ENCODE peak calls at places on chromosome 3, in ten cellular contexts. B, O, A, T, L, I, N, F, P and J are unnamed samples.

GRCh38 chr3:168117853-168118313 is 22.2 kb upstream of the GOLIM4 start:
- DNase-seq in B (no peak), O (no peak), A (no peak), T (peak), L (no peak), I (no peak), N (no peak), F (peak), P (no peak), J (no peak)

GRCh38 chr3:159062734-159063410 is 261.0 kb downstream of the MFSD1 start:
- DNase-seq in B (no peak), O (no peak), A (no peak), T (no peak), L (no peak), I (no peak), N (no peak), F (no peak), P (no peak), J (no peak)

GRCh38 chr3:74295479-74295878 is 319.0 kb downstream of the CNTN3 start:
- DNase-seq in B (no peak), O (no peak), A (no peak), T (no peak), L (no peak), I (no peak), N (no peak), F (no peak), P (no peak), J (no peak)

GRCh38 chr3:24683511-24684384 is 189.1 kb upstream of the THRB start:
- DNase-seq in B (no peak), O (no peak), A (no peak), T (no peak), L (peak), I (peak), N (no peak), F (peak), P (peak), J (no peak)

GRCh38 chr3:65532164-65532563 is 506.6 kb downstream of the MAGI1 start:
- DNase-seq in B (no peak), O (no peak), A (no peak), T (no peak), L (no peak), I (no peak), N (no peak), F (no peak), P (no peak), J (no peak)

GRCh38 chr3:140953028-140953960 is 11.7 kb downstream of the SLC25A36 start:
- DNase-seq in B (no peak), O (no peak), A (no peak), T (no peak), L (peak), I (no peak), N (no peak), F (peak), P (no peak), J (no peak)

GRCh38 chr3:65883614-65884013 is 155.1 kb downstream of the MAGI1 start:
- DNase-seq in B (no peak), O (no peak), A (no peak), T (no peak), L (peak), I (peak), N (no peak), F (peak), P (no peak), J (no peak)

GRCh38 chr3:58462829-58463180 is 29.1 kb upstream of the KCTD6 start:
- DNase-seq in B (no peak), O (no peak), A (no peak), T (no peak), L (no peak), I (no peak), N (no peak), F (no peak), P (no peak), J (no peak)

GRCh38 chr3:183392166-183393034 is 36.0 kb downstream of the MCF2L2 start:
- DNase-seq in B (no peak), O (no peak), A (no peak), T (no peak), L (peak), I (no peak), N (no peak), F (no peak), P (no peak), J (no peak)

GRCh38 chr3:16265455-16265786 is 409 bp downstream of the OXNAD1 start:
- DNase-seq in B (no peak), O (no peak), A (no peak), T (no peak), L (no peak), I (no peak), N (no peak), F (no peak), P (no peak), J (no peak)
- TF ChIP-seq POLR2A in B (no peak), O (no peak), A (peak), T (no peak), L (no peak), I (no peak), N (no peak), F (no peak), P (no peak), J (no peak)

DNA sequence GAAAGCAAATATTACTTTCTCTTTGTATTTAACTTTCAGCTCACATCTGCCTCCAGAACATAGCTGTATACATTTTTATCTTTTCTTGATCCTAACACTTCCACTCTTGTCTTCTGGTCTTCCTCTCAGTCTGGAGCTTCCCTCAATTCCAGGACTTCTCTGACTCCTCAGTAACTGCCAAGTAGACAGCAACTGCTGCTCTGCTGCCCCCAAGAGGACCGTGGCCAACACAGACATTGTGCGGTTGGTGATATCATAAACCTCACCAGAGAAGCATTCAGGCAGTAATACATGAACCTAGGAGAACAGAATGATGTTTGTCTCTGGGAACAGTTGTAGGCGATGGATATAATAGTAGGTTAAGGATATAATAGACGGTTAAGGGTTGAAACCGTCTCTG is 45.2 kb upstream of the FGF12 start:
- DNase-seq in B (peak), O (peak), A (no peak), T (no peak), L (peak), I (peak), N (no peak), F (peak), P (peak), J (no peak)
- TF ChIP-seq CTCF in B (peak), O (peak), A (no peak), T (no peak), L (peak), I (peak), N (no peak), F (peak), P (peak), J (no peak)

GRCh38 chr3:71780430-71780829 is 4.5 kb downstream of the PROK2 start:
- DNase-seq in B (no peak), O (no peak), A (no peak), T (no peak), L (no peak), I (no peak), N (peak), F (no peak), P (no peak), J (no peak)
- H3K27ac ChIP-seq in B (no peak), O (no peak), A (no peak), T (no peak), L (no peak), I (no peak), N (no peak), F (no peak), P (no peak), J (no peak)

GRCh38 chr3:14124615-14125192 is at the start of the genes CHCHD4 and TMEM43:
- DNase-seq in B (peak), O (peak), A (peak), T (peak), L (peak), I (peak), N (peak), F (peak), P (peak), J (peak)

GRCh38 chr3:14126017-14126902 is 1.4 kb downstream of the TMEM43 start:
- DNase-seq in B (no peak), O (no peak), A (peak), T (no peak), L (no peak), I (no peak), N (peak), F (no peak), P (no peak), J (no peak)

GRCh38 chr3:14124223-14124614 is 451 bp downstream of the CHCHD4 start:
- DNase-seq in B (peak), O (peak), A (peak), T (peak), L (no peak), I (no peak), N (peak), F (peak), P (no peak), J (peak)

GRCh38 chr3:14127106-14127505 is 2.3 kb downstream of the TMEM43 start:
- DNase-seq in B (no peak), O (peak), A (no peak), T (no peak), L (no peak), I (no peak), N (no peak), F (no peak), P (no peak), J (no peak)

GRCh38 chr3:14125193-14126016 is 553 bp downstream of the TMEM43 start:
- DNase-seq in B (peak), O (peak), A (no peak), T (peak), L (peak), I (peak), N (peak), F (peak), P (peak), J (peak)
- TF ChIP-seq POLR2A in B (no peak), O (no peak), A (peak), T (no peak), L (peak), I (peak), N (peak), F (no peak), P (no peak), J (no peak)

DNA sequence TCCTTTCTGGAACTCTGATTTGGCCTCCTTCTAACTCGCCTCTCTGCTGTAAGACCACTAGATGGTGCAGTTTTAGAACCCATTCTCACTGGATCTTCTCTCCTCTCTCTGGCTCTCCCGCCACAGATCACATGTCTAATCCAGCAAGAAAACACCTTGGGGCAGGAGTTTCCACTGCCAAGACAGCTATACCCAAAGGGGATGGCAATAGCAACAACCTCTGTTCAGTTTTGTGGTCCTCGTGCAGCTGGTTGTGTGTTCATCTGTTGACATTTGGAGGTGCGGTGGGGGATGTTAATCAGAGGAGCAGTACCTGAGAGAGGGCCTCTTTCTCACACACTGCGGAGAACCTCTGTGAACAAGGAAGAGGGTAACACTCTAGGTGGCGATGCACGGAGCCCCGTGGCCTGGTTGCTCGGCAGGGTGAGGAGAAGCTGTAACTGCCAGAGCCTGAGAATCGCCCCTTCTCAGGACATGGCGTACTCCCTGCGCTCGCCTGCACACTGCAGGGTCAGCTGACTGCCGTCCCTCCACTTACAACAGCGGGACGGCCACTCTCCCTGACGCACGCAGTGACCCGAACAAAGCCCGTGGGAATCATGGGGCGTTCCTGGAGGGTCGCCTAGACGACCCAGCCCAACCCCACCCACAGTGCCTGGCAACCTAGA is at the start of gene TEX55:
- DNase-seq in B (no peak), O (peak), A (no peak), T (no peak), L (peak), I (peak), N (no peak), F (peak), P (peak), J (no peak)
- TF ChIP-seq CTCF in B (no peak), O (peak), A (no peak), T (peak), L (peak), I (peak), N (no peak), F (peak), P (peak), J (peak)

DNA sequence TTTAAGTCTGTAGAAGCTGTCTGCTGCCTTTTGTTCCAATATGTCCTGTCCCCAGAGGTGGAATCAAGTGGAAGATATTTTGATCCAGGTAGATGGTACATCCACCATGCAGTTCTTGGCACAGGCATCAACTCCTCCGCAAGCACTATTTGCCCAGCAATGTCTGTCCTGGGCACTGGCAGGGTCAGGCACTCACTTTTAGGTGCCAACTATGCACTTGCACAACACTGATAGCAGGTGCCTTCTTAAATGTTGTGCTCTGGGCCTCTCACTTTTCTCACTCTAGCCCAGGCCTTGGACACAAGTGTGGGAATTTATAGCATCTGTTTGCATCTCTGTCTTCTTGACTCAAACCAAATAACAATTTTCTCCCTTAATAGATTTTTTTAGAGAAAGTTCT is 140.5 kb upstream of the UBE2E2 start:
- DNase-seq in B (no peak), O (no peak), A (no peak), T (no peak), L (no peak), I (no peak), N (no peak), F (no peak), P (no peak), J (no peak)
- H3K27ac ChIP-seq in B (no peak), O (no peak), A (no peak), T (no peak), L (no peak), I (no peak), N (no peak), F (no peak), P (no peak), J (no peak)

GRCh38 chr3:100492059-100492809 is at the start of gene TMEM45A:
- DNase-seq in B (peak), O (peak), A (peak), T (peak), L (peak), I (peak), N (peak), F (peak), P (peak), J (peak)
- TF ChIP-seq POLR2A in B (no peak), O (no peak), A (peak), T (peak), L (peak), I (peak), N (no peak), F (peak), P (no peak), J (peak)